ENCODE peak calls at places on chromosomes 4 and X, in nine cellular contexts. Q, J, O, I, K, C, U, Y and L are unnamed samples. For H3K4me1, the result is how much of the 10 kb centered on the place peaks cover.

GRCh38 chr4:166309286-166309685 is 436.2 kb downstream of the TLL1 start:
- DNase-seq in Y (no peak), O (no peak), K (no peak), U (no peak), C (no peak), J (no peak), I (no peak), Q (no peak), L (no peak)

GRCh38 chrX:47662144-47662657 is 3.2 kb upstream of the UXT start:
- DNase-seq in C (no peak), O (no peak), Q (no peak), K (no peak), Y (no peak), I (no peak), U (no peak), J (no peak), L (no peak)

GRCh38 chr4:145937021-145937861 is 1.4 kb downstream of the ZNF827 start:
- DNase-seq in Q (peak), J (peak), Y (peak), O (peak), K (peak), I (peak), U (peak), C (peak), L (peak)

GRCh38 chrX:41167888-41168287 is 82.6 kb downstream of the USP9X start:
- DNase-seq in C (no peak), Y (no peak), J (no peak), K (no peak), O (no peak), I (no peak), U (no peak), Q (no peak), L (no peak)

GRCh38 chr4:6910340-6910959 is 824 bp downstream of the TBC1D14 start:
- DNase-seq in U (peak), I (peak), Y (no peak), J (no peak), K (no peak), Q (no peak), O (no peak), C (no peak), L (peak)

GRCh38 chr4:26873391-26874026 is 12.9 kb downstream of the STIM2 start:
- DNase-seq in Y (no peak), C (no peak), J (no peak), Q (no peak), U (no peak), I (no peak), K (no peak), O (no peak), L (no peak)

GRCh38 chr4:108068422-108068821 is 78.7 kb downstream of the HADH start:
- DNase-seq in Q (no peak), O (no peak), I (no peak), J (no peak), U (no peak), Y (no peak), K (no peak), C (no peak), L (no peak)

GRCh38 chr4:12852338-12853307 is 631.5 kb downstream of the RAB28 start:
- DNase-seq in Y (no peak), I (peak), U (no peak), O (peak), C (no peak), J (no peak), Q (peak), K (no peak), L (no peak)

GRCh38 chr4:5524451-5524850 is 183.9 kb downstream of the EVC2 start:
- DNase-seq in O (no peak), C (no peak), K (no peak), Q (no peak), Y (no peak), U (no peak), I (no peak), J (no peak), L (no peak)

GRCh38 chr4:5638316-5638715 is 70.0 kb downstream of the EVC2 start:
- DNase-seq in Q (no peak), I (no peak), O (no peak), Y (no peak), U (no peak), J (no peak), K (no peak), C (no peak), L (no peak)

GRCh38 chr4:75490155-75490554 is 24.0 kb downstream of the RCHY1 start:
- DNase-seq in U (no peak), O (no peak), K (no peak), Q (no peak), Y (no peak), I (no peak), J (no peak), C (no peak), L (no peak)

GRCh38 chr4:173328236-173328901 is 5.8 kb downstream of the HMGB2 start:
- DNase-seq in U (no peak), I (no peak), K (no peak), C (no peak), O (no peak), Y (no peak), Q (no peak), J (no peak), L (no peak)

GRCh38 chrX:47502591-47503222 is 19.7 kb upstream of the ZNF41 start:
- DNase-seq in O (no peak), U (no peak), C (no peak), K (no peak), I (peak), J (no peak), Y (no peak), Q (no peak), L (no peak)

GRCh38 chr4:148515248-148515647 is 73.0 kb upstream of the NR3C2 start:
- DNase-seq in I (no peak), U (no peak), C (no peak), Y (no peak), J (no peak), Q (no peak), K (no peak), O (no peak), L (no peak)

GRCh38 chr4:177391287-177391686 is 51.0 kb downstream of the AGA start:
- DNase-seq in C (no peak), K (no peak), O (no peak), J (no peak), I (no peak), Y (no peak), Q (no peak), U (no peak), L (no peak)

GRCh38 chr4:153365003-153365402 is 20.5 kb downstream of the MND1 start:
- DNase-seq in O (no peak), C (no peak), I (no peak), K (no peak), U (no peak), Y (no peak), J (no peak), Q (no peak), L (no peak)

DNA sequence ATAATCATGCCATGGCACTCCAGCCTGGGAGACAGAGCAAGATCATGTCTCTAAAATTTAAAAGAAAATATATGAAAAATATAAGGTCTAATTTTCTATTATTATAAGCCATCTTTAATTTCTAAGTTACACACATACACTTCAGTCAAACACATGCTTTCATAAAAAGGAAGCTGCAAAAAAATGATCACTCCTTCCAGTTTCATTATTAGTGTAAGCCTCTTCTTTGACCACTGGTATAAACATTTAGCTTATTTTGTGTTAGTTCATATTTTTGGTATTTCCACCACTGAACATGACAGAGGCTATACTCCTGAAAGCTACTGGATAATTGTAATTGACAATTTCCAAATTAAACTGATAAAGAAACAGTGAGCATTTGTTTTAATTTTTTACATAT is 163.3 kb upstream of the USP38 start:
- DNase-seq in C (no peak), K (no peak), I (no peak), Q (no peak), U (no peak), Y (no peak), J (no peak), O (no peak), L (no peak)
- H3K4me1 ChIP-seq in C (under half), K (under half), I (under half), Q (under half), U (under half), Y (under half), J (under half), O (under half), L (under half)

DNA sequence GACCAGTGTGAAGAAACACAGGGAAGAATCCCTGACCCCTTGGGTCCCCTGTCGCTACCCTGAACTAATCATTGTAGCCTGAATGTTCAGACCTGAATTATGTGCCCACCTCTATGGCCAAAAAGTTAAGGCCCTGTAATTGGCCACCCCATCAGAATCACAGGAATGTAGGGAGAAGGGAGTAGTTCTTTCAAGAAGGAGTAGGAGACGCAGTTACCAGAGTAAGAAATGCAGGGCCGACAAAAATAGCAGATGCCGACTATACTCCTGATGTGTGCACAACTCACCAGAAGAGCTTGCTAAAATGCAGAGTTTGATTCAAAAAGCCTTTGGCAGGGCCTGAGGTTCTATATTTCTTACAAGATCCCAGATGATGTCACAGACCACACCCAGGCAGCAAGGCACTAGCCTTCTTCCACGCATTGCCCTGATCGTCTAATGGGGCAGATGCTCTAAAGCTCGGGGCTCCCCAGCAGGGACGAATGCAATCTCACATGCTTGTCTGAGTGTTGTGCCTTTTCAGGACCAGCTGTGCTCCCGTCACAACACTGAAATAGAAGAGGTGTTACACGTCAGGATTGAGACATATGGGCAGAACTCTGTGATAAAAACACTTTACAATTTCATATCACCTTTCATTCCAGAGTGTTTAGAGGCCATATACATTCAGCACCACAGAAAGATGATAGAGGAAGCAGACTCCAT is 160.9 kb upstream of the FAM241A start:
- DNase-seq in I (peak), K (no peak), C (no peak), O (no peak), Q (no peak), U (no peak), J (no peak), Y (no peak), L (no peak)
- TF ChIP-seq CTCF in I (no peak), K (no peak), C (no peak), O (no peak), Q (no peak), U (no peak), J (no peak), Y (no peak), L (no peak)

GRCh38 chrX:40088803-40089540 is 8.8 kb downstream of the BCOR start:
- DNase-seq in Y (no peak), Q (peak), C (no peak), O (no peak), J (no peak), U (no peak), K (no peak), I (peak), L (no peak)
- H3K4me1 ChIP-seq in Y (half or more), Q (under half), C (under half), O (half or more), J (under half), U (under half), K (half or more), I (under half), L (under half)

DNA sequence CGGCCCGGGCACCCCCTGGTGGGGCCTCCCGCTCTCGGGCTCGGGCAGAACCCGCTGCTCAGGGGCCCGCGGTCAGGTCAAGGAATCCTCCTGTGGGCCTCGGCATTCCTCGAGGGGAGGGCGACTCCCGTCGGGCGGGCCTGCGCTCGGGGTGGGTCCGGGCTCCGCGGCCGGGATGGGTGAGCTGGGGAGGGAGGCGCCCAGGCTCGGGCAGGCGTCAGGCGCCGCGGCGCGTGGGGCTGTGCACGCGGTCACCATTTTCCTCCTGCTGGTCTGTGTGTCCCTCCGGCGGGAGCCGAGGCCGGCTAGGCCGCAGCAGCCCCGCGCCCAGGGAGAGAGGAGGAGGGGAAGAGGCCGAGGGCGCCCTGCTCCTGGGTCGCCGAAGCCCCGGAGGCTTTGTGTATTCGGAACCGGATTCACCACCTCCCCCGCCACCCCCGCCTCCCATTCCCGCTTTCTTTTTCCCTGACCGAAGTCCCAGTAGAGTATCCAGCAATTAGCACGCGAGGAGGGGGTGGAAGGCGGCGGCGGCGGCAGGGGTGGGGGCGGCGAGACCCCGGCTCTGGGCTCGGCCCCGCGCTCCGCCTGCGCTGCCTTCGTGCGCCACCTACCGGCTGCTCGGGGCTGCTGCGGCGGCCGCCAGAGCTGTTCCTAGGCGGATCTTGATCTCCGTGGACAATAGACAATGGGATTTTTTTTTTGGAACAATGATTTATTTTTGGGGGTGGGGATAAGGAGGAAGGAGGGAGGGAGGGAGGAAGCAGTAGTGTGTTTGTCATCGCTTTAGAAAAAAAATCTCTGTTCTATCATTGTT is 99.0 kb upstream of the MAML3 start:
- DNase-seq in K (peak), Q (peak), O (peak), Y (peak), I (peak), J (peak), U (peak), C (peak), L (peak)
- TF ChIP-seq CTCF in K (peak), Q (peak), O (peak), Y (peak), I (peak), J (peak), U (peak), C (peak), L (peak)